ENCODE peak calls at places on chromosomes 1 and 21, in eight cellular contexts. V, Q, K, A, W, C, E and U are unnamed samples.
A peak's percentile ranks its signal among the peaks of the same experiment; 100 is the strongest.

GRCh38 chr21:45991606-45992301 is 10.2 kb downstream of the COL6A1 start:
- DNase-seq in V (peak; percentile 6), Q (no peak), K (no peak), A (no peak), W (no peak), C (no peak), E (no peak), U (no peak)

GRCh38 chr1:225657462-225657989 is 4.6 kb upstream of the ENAH start:
- DNase-seq in V (peak; percentile 80), Q (no peak), K (no peak), A (no peak), W (no peak), C (no peak), E (no peak), U (no peak)

GRCh38 chr21:38950388-38951094 is 144.8 kb downstream of the ETS2 start:
- DNase-seq in V (no peak), Q (no peak), K (no peak), A (no peak), W (no peak), C (no peak), E (no peak), U (no peak)

GRCh38 chr1:63662056-63662836 is 69.0 kb downstream of the PGM1 start:
- DNase-seq in V (peak; percentile 95), Q (no peak), K (no peak), A (no peak), W (no peak), C (no peak), E (no peak), U (no peak)

GRCh38 chr1:92484472-92485373 is 2.0 kb downstream of the GFI1 start:
- DNase-seq in V (peak; percentile 60), Q (no peak), K (no peak), A (peak; percentile 23), W (no peak), C (no peak), E (peak; percentile 84), U (peak; percentile 92)

GRCh38 chr1:7679873-7680790 is 91.0 kb upstream of the VAMP3 start:
- DNase-seq in V (peak; percentile 57), Q (no peak), K (no peak), A (no peak), W (no peak), C (peak; percentile 25), E (no peak), U (no peak)

GRCh38 chr1:209241481-209241880 is 342.0 kb upstream of the CAMK1G start:
- DNase-seq in V (no peak), Q (no peak), K (no peak), A (no peak), W (no peak), C (no peak), E (no peak), U (no peak)

GRCh38 chr1:238832106-238832505 is 554.3 kb upstream of the CHRM3 start:
- DNase-seq in V (no peak), Q (no peak), K (no peak), A (no peak), W (no peak), C (no peak), E (no peak), U (no peak)

GRCh38 chr1:11795238-11795890 is 10.4 kb downstream of the MTHFR start:
- DNase-seq in V (no peak), Q (no peak), K (no peak), A (no peak), W (no peak), C (no peak), E (no peak), U (no peak)

GRCh38 chr1:5983361-5984103 is 8.7 kb downstream of the NPHP4 start:
- DNase-seq in V (peak; percentile 63), Q (no peak), K (no peak), A (no peak), W (no peak), C (no peak), E (no peak), U (no peak)